ENCODE peak calls at places on chromosomes 12 and 14, in six cellular contexts. L, K, B, X, I and O are unnamed samples.

GRCh38 chr14:102759416-102759815 is 17.8 kb upstream of the TRAF3 start:
- DNase-seq in K (no peak), L (no peak), I (no peak), X (no peak), B (peak), O (no peak)

GRCh38 chr12:47560408-47560807 is 145.4 kb downstream of the RPAP3 start:
- DNase-seq in I (no peak), K (no peak), B (no peak), X (no peak), L (no peak), O (no peak)

GRCh38 chr14:68649461-68650189 is 143.2 kb downstream of the ZFP36L1 start:
- DNase-seq in B (no peak), L (no peak), K (peak), X (no peak), I (peak), O (no peak)

GRCh38 chr12:119235352-119235751 is 56.6 kb downstream of the HSPB8 start:
- DNase-seq in X (no peak), I (no peak), B (peak), K (no peak), L (no peak), O (peak)

GRCh38 chr12:89346741-89347324 is 5.5 kb downstream of the DUSP6 start:
- DNase-seq in I (no peak), B (no peak), L (peak), X (no peak), K (peak), O (no peak)

GRCh38 chr12:120740871-120741270 is 15.2 kb downstream of the ACADS start:
- DNase-seq in B (no peak), K (no peak), I (no peak), X (no peak), L (no peak), O (no peak)

GRCh38 chr12:21476949-21477348 is 24.5 kb downstream of the RECQL start:
- DNase-seq in K (peak), B (no peak), X (no peak), L (no peak), I (no peak), O (no peak)

GRCh38 chr12:117134059-117134458 is 34.8 kb upstream of the TESC start:
- DNase-seq in L (no peak), B (no peak), K (no peak), I (no peak), X (no peak), O (no peak)

GRCh38 chr12:42128327-42128726 is 16.3 kb downstream of the GXYLT1 start:
- DNase-seq in X (no peak), I (no peak), B (no peak), L (no peak), K (peak), O (no peak)

GRCh38 chr12:27319394-27319793 is 13.2 kb upstream of the BMAL2 start:
- DNase-seq in B (no peak), I (no peak), L (no peak), X (no peak), K (peak), O (no peak)

GRCh38 chr12:80598004-80598606 is 109.3 kb upstream of the MYF6 start:
- DNase-seq in I (no peak), X (no peak), K (peak), L (peak), B (no peak), O (no peak)

GRCh38 chr12:6434205-6435180 is 10.3 kb upstream of the CD27 start:
- DNase-seq in K (no peak), X (no peak), B (no peak), I (no peak), L (no peak), O (no peak)

GRCh38 chr14:58133739-58134138 is 18.3 kb downstream of the ARMH4 start:
- DNase-seq in I (no peak), K (peak), X (no peak), B (no peak), L (no peak), O (no peak)

GRCh38 chr14:58129208-58129607 is 22.8 kb downstream of the ARMH4 start:
- DNase-seq in L (no peak), B (no peak), K (no peak), I (no peak), X (no peak), O (no peak)

GRCh38 chr14:58128416-58128815 is 23.6 kb downstream of the ARMH4 start:
- DNase-seq in B (no peak), X (no peak), I (no peak), K (no peak), L (no peak), O (no peak)

GRCh38 chr14:58130121-58130782 is 21.8 kb downstream of the ARMH4 start:
- DNase-seq in X (no peak), L (no peak), B (no peak), K (no peak), I (no peak), O (no peak)

DNA sequence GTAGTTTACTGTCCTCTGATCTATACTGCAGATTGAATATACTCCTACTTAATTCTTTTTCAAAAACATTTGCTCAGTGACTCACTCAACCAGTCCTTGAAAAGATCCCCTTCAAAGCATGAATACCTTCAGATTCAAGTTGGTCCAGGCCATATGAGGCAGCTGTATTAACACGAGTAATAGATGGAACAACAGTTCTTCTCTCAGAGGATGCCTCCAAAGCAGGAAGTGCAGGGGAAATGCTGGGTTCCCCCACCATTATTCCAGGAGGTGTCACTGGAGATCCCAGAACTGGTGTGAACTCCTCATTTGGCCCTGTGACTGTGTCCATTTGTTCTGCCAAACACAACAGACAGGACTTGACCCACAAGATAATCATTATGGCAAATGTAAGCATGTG is 20.6 kb downstream of the ARMH4 start:
- DNase-seq in X (no peak), I (no peak), K (peak), L (peak), B (no peak), O (no peak)
- H2AFZ ChIP-seq in X (no peak), I (no peak), K (no peak), L (no peak), B (peak), O (no peak)

GRCh38 chr14:106039400-106039799 is 513.0 kb downstream of the TMEM121 start:
- DNase-seq in X (no peak), K (no peak), B (peak), I (no peak), L (no peak), O (peak)
- TF ChIP-seq USF2 in X (no peak), K (no peak), B (no peak), I (no peak), L (no peak), O (no peak)

DNA sequence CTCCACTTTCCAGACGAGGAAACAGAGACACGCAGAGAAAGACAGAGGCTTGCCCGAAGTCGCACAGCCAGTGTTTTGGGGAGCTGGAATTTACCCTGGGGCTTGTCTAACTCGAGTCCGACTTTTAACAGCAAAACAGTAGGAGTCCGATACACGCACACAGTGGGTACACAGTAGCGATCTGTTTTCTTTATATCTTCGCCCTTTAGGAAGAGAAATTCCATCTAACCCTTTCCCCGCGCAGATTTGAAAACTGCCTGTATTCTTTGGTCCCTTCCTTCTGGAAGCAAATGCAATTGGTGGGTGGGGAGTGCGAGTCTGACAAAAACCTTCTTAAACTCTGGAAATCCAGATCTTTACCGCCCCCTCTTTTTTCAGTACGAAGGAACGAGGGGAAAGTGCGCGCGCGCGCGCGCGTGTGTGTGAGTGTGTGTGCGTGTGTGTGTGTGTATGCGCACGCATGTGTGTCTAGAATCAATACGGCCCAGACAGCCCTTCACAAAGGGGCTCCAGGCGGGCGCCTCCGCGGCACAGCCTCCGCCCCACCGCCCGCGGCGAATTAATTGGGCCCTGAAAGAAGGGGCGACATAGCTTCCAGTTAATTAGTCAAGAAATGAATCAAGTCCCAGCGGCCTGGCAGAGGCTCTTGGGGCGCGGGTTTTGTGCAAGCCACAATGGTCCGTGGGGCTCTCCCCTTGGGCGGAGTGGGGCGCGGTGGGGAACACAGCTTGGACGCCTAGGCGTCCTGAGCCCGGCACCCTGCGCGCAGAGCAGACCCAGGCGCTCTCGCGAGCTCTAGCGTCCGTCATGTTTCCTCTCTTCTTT is 14.0 kb upstream of the TBX3 start:
- DNase-seq in X (no peak), I (peak), B (no peak), K (no peak), L (no peak), O (no peak)
- H3K4me3 ChIP-seq in X (no peak), I (peak), B (no peak), K (peak), L (no peak), O (no peak)

DNA sequence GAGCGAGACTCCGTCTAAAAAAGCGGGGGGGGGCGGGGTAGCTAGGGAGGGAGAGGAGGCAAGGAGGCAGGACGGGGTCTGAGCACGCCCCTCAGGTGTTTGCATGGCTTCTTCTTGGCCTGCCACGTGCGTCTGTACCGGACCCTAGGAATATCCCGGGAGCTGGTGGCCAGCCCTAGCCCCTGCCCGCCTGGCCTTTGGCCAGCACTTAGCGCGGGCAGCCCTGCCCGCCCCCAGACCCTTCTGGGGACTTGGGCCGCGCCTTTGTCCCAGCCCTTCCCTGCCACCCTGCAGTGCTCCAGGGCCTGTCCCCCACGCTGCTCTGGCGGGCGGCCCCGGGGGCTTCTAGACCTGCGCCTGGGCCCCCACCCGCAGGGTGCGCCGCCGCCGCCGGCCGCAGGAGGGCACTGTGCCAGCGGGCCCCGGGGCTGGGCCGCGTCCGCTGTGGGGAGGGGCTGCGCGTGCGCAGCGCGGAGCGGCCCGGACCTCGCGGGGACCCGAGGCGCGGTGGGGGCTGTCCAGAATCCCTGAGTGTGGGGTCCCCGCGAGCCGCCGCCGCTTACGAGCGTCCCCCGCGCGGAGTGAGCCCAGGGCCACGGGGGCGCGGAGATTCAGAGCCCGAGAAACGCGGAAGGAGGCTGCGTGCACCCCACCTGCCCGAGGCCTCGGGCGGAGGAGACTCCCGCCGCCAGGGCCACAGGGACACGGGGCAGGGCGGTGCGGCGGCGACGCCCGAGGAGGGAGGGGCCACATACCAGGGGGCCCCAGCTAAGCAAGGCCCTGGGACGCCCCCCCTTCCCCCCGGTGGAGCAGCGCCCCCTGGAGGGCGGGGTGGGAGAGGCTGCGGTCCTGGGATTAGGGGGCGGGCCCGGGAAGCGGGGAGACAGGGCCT is 21.0 kb downstream of the SLC25A29 start:
- DNase-seq in L (peak), X (no peak), I (peak), K (peak), B (peak), O (peak)
- H2AFZ ChIP-seq in L (no peak), X (peak), I (no peak), K (peak), B (peak), O (peak)

GRCh38 chr14:73723411-73723798 is 9.2 kb upstream of the PNMA1 start:
- DNase-seq in X (no peak), B (no peak), K (peak), I (no peak), L (no peak), O (no peak)
- TF ChIP-seq USF2 in X (no peak), B (no peak), K (peak), I (no peak), L (no peak), O (no peak)

GRCh38 chr12:12881495-12881894 is 9.9 kb upstream of the GPRC5A start:
- DNase-seq in X (no peak), L (peak), I (no peak), B (no peak), K (peak), O (no peak)
- H3K4me3 ChIP-seq in X (no peak), L (no peak), I (no peak), B (no peak), K (no peak), O (no peak)

DNA sequence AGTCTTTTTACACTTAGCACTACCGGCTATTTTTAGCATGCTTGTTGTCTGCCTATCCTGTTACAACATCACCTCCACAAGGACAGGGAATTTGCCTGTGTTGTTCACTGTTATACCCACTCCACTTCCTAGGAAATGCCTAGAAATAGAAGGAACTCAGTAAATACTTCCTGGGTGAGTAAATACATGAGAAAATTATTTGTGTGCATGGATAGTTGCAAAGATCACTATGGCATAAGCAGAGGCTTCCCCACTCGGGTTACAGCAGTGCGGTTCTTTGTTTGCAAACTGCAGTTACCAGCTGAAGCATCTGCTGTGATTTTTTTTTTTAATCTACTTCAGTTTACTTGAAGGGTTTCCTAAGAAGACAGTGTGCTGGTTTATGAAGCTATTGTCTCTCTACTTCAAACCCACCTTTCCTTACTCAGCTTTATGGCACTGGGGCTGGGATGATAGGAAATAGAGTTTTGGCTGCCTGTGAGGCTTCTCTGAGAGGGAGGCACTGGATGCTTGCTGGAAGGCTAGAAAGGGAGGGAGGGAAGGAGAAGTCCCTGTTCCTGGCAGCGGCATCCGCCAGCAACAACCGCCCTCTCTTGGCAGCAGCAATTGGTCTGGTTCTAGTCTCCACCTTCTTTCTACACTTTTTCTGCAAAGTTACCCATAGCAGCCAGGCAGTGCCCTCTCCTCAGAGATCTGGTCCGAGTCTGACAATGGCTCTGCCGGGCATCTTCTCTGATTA is 29.1 kb downstream of the PDE6H start:
- DNase-seq in K (peak), X (no peak), I (peak), B (no peak), L (peak), O (no peak)
- H2AFZ ChIP-seq in K (peak), X (no peak), I (peak), B (no peak), L (no peak), O (peak)

GRCh38 chr14:28323951-28324741 is 442.4 kb upstream of the FOXG1 start:
- DNase-seq in X (no peak), L (no peak), K (no peak), I (no peak), B (no peak), O (no peak)

GRCh38 chr14:28321475-28322244 is 444.9 kb upstream of the FOXG1 start:
- DNase-seq in I (no peak), B (no peak), K (no peak), L (no peak), X (no peak), O (no peak)
- TF ChIP-seq USF2 in I (no peak), B (no peak), K (no peak), L (no peak), X (no peak), O (no peak)